ENCODE peak calls at places on chromosome 22, in ten cellular contexts. L, N, T, R, F, H, X, B, Z and G are unnamed samples.

GRCh38 chr22:40498454-40499186 is 128.2 kb downstream of the SGSM3 start:
- DNase-seq in H (no peak), X (no peak), R (no peak), N (peak; percentile 89), Z (no peak), B (no peak), L (no peak), F (peak; percentile 36), T (no peak), G (peak; percentile 96)

GRCh38 chr22:18078329-18079041 is 695 bp downstream of the PEX26 start:
- DNase-seq in L (peak; percentile 40), B (no peak), H (peak; percentile 65), Z (peak; percentile 39), X (peak; percentile 39), R (no peak), N (peak; percentile 69), T (no peak), F (peak; percentile 70), G (no peak)

GRCh38 chr22:20247010-20247505 is 21.1 kb downstream of the RTN4R start:
- DNase-seq in R (no peak), B (peak; percentile 35), T (no peak), L (no peak), H (no peak), X (no peak), Z (peak; percentile 37), F (peak; percentile 30), N (no peak), G (no peak)

GRCh38 chr22:30606455-30607299 is at the start of gene TCN2:
- DNase-seq in B (peak; percentile 83), N (peak; percentile 86), Z (peak; percentile 58), R (peak; percentile 79), F (peak; percentile 93), L (no peak), T (peak; percentile 72), H (peak; percentile 89), X (no peak), G (no peak)

GRCh38 chr22:50294319-50294656 is 13.2 kb downstream of the PLXNB2 start:
- DNase-seq in B (no peak), F (no peak), R (no peak), L (no peak), X (no peak), H (no peak), T (no peak), N (peak; percentile 22), Z (no peak), G (no peak)

GRCh38 chr22:50313600-50313999 is 6.2 kb upstream of the PLXNB2 start:
- DNase-seq in N (no peak), R (no peak), Z (no peak), F (no peak), L (no peak), B (no peak), X (no peak), H (no peak), T (no peak), G (no peak)

GRCh38 chr22:46006379-46007002 is 29.5 kb upstream of the WNT7B start:
- DNase-seq in B (peak; percentile 88), N (peak; percentile 95), Z (peak; percentile 85), H (peak; percentile 97), F (peak; percentile 92), X (peak; percentile 77), R (peak; percentile 85), T (peak; percentile 93), L (peak; percentile 85), G (peak; percentile 41)

GRCh38 chr22:24060375-24060788 is 49.3 kb downstream of the CABIN1 start:
- DNase-seq in B (no peak), N (peak; percentile 97), H (peak; percentile 32), F (no peak), L (no peak), R (peak; percentile 51), X (no peak), T (no peak), Z (no peak), G (no peak)

GRCh38 chr22:38506118-38506962 is at the start of gene DDX17:
- DNase-seq in T (peak; percentile 96), F (peak; percentile 98), B (peak; percentile 98), L (peak; percentile 92), X (peak; percentile 89), N (peak; percentile 98), Z (peak; percentile 93), R (peak; percentile 96), H (peak; percentile 99), G (peak; percentile 78)

GRCh38 chr22:38504731-38505594 is 1.1 kb downstream of the DDX17 start:
- DNase-seq in R (peak; percentile 33), Z (peak; percentile 63), T (peak; percentile 64), F (peak; percentile 53), N (peak; percentile 74), L (peak; percentile 48), X (peak; percentile 43), B (peak; percentile 32), H (peak; percentile 76), G (no peak)

GRCh38 chr22:38505595-38506117 is 455 bp downstream of the DDX17 start:
- DNase-seq in Z (peak; percentile 59), X (no peak), B (peak; percentile 68), N (peak; percentile 88), H (peak; percentile 78), F (peak; percentile 52), R (peak; percentile 65), T (peak; percentile 66), L (peak; percentile 26), G (no peak)

GRCh38 chr22:38501797-38502672 is 4.1 kb downstream of the DDX17 start:
- DNase-seq in N (no peak), L (no peak), X (no peak), H (no peak), Z (no peak), T (no peak), F (no peak), B (no peak), R (no peak), G (no peak)

DNA sequence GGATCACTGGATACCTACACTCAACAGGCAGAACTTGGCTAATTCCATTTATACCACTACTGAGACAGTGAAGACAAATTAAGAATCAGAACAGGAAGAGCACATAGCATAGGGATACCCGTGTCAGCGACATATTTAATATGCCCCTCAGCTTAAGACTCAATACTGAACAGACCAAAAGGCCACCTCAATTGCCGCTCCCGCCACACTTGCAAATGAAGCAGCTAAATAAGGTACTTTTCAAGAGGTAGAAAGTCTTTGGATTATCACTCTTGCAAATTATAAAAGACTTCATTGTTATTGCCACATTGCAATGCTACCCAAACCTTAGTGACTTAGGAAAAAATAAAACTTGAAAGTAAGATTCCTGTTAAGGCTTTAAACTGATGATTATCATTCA is 3.1 kb downstream of the DDX17 start:
- DNase-seq in H (no peak), N (no peak), Z (no peak), B (no peak), L (no peak), X (no peak), F (no peak), R (no peak), T (no peak), G (no peak)
- H3K27ac ChIP-seq in H (peak overlapping the region; percentile 6), N (peak overlapping the region; percentile 99), Z (no peak overlapping the region), B (peak overlapping the region; percentile 31), L (no peak overlapping the region), X (peak overlapping the region; percentile 100), F (peak overlapping the region; percentile 78), R (peak overlapping the region; percentile 100), T (no peak overlapping the region), G (no peak overlapping the region)

GRCh38 chr22:22357024-22357868 is 112.7 kb downstream of the VPREB1 start:
- DNase-seq in R (peak; percentile 36), X (peak; percentile 37), F (peak; percentile 93), Z (peak; percentile 91), N (peak; percentile 78), L (peak; percentile 52), T (peak; percentile 83), H (peak; percentile 82), B (peak; percentile 12), G (peak; percentile 22)
- H3K27ac ChIP-seq in R (no peak overlapping the region), X (no peak overlapping the region), F (no peak overlapping the region), Z (peak overlapping the region; percentile 65), N (no peak overlapping the region), L (no peak overlapping the region), T (no peak overlapping the region), H (no peak overlapping the region), B (no peak overlapping the region), G (no peak overlapping the region)

DNA sequence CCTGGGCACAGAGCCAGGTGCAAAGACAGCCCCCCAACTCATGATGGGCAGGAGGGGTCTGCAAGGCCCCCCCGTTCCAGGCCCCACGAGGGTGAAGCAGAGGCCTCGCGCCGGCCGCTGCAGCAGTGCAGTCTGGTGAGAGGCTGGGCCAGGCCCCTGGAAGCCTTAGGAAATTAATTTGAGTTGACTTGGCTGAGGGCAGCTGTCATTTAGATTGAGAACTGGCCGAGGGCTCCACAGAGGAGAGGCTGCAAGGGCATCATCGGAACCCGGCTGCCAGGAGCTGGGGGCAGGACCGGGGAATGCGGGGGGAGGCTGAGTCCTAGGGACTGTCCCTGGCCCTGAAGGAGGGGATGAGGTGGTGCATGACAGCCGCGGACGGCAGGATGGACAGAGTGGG is 39.9 kb downstream of the MN1 start:
- DNase-seq in N (no peak), F (no peak), X (no peak), R (no peak), B (no peak), L (no peak), Z (no peak), T (no peak), H (no peak), G (no peak)
- H3K27ac ChIP-seq in N (no peak overlapping the region), F (no peak overlapping the region), X (no peak overlapping the region), R (no peak overlapping the region), B (no peak overlapping the region), L (no peak overlapping the region), Z (no peak overlapping the region), T (no peak overlapping the region), H (no peak overlapping the region), G (no peak overlapping the region)

GRCh38 chr22:29307658-29308147 is 1.3 kb downstream of the GAS2L1 start:
- DNase-seq in H (no peak), L (no peak), B (no peak), Z (no peak), T (no peak), R (no peak), N (no peak), X (no peak), F (no peak), G (no peak)

GRCh38 chr22:29306175-29306829 is at the start of gene GAS2L1:
- DNase-seq in L (peak; percentile 15), X (no peak), N (peak; percentile 94), B (peak; percentile 89), Z (peak; percentile 37), T (peak; percentile 77), F (peak; percentile 80), H (peak; percentile 88), R (peak; percentile 83), G (no peak)

GRCh38 chr22:29308148-29308790 is 1.8 kb downstream of the GAS2L1 start:
- DNase-seq in X (no peak), N (no peak), F (no peak), B (no peak), R (no peak), Z (no peak), T (no peak), L (no peak), H (peak; percentile 43), G (no peak)

GRCh38 chr22:29306830-29307657 is 594 bp downstream of the GAS2L1 start:
- DNase-seq in R (peak; percentile 77), F (peak; percentile 93), T (peak; percentile 73), H (peak; percentile 84), N (peak; percentile 94), L (peak; percentile 35), Z (peak; percentile 37), B (peak; percentile 92), X (no peak), G (no peak)

DNA sequence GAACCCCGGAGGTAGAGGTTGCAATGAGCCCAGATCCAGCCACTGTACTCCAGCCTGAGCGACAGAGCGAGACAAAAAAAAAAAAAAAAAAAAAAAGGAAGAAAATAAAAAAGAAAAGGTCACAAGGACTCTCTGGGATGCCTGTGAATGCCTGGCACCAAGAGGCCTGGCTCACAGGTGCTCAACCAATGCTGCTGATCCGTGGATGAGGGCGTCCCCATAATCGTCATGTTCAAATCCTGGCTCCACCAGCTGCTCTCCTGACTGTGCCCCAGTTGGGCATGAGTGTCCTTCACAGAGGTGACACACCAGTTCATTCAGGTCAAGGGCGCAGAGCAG is 645 bp upstream of the GAS2L1 start:
- DNase-seq in L (no peak), H (no peak), X (no peak), T (no peak), N (no peak), B (no peak), F (no peak), R (no peak), Z (no peak), G (no peak)
- H3K27ac ChIP-seq in L (no peak overlapping the region), H (peak overlapping the region; percentile 26), X (no peak overlapping the region), T (no peak overlapping the region), N (no peak overlapping the region), B (no peak overlapping the region), F (peak overlapping the region; percentile 84), R (no peak overlapping the region), Z (no peak overlapping the region), G (no peak overlapping the region)